ENCODE peak calls at places on chromosomes 5 and 9, in ten cellular contexts. One of them, this sample, is unnamed.

GRCh38 chr9:77291714-77292113 is 114.4 kb downstream of the VPS13A start:
- DNase-seq in A549: peak; percentile 29
- DNase-seq in OCI-LY7: peak; percentile 2
- DNase-seq in right lobe of liver: no peak
- DNase-seq in CD4-positive, alpha-beta T cell: no peak
- DNase-seq in endothelial cell: peak; percentile 17
- DNase-seq in chondrocyte: no peak
- DNase-seq in B cell: no peak
- DNase-seq in cardiac fibroblast: peak; percentile 53
- DNase-seq in neural progenitor cell: peak; percentile 47
- DNase-seq in this sample: no peak

GRCh38 chr9:129838707-129839259 is 3.5 kb downstream of the USP20 start:
- DNase-seq in right lobe of liver: no peak
- DNase-seq in chondrocyte: no peak
- DNase-seq in OCI-LY7: no peak
- DNase-seq in CD4-positive, alpha-beta T cell: no peak
- DNase-seq in endothelial cell: no peak
- DNase-seq in A549: no peak
- DNase-seq in neural progenitor cell: no peak
- DNase-seq in cardiac fibroblast: peak; percentile 84
- DNase-seq in B cell: no peak
- DNase-seq in this sample: no peak

GRCh38 chr9:37903581-37903830 is 421 bp downstream of the SLC25A51 start:
- DNase-seq in CD4-positive, alpha-beta T cell: no peak
- DNase-seq in neural progenitor cell: no peak
- DNase-seq in right lobe of liver: peak; percentile 80
- DNase-seq in chondrocyte: no peak
- DNase-seq in B cell: no peak
- DNase-seq in OCI-LY7: no peak
- DNase-seq in endothelial cell: peak; percentile 58
- DNase-seq in A549: peak; percentile 47
- DNase-seq in cardiac fibroblast: no peak
- DNase-seq in this sample: no peak

GRCh38 chr9:14899815-14900193 is 10.4 kb downstream of the FREM1 start:
- DNase-seq in A549: no peak
- DNase-seq in cardiac fibroblast: no peak
- DNase-seq in OCI-LY7: no peak
- DNase-seq in endothelial cell: no peak
- DNase-seq in CD4-positive, alpha-beta T cell: no peak
- DNase-seq in B cell: no peak
- DNase-seq in neural progenitor cell: no peak
- DNase-seq in right lobe of liver: no peak
- DNase-seq in chondrocyte: no peak
- DNase-seq in this sample: no peak

GRCh38 chr5:54469655-54470054 is 14.2 kb downstream of the HSPB3 start:
- DNase-seq in cardiac fibroblast: peak; percentile 22
- DNase-seq in neural progenitor cell: no peak
- DNase-seq in right lobe of liver: no peak
- DNase-seq in A549: no peak
- DNase-seq in endothelial cell: no peak
- DNase-seq in OCI-LY7: peak; percentile 57
- DNase-seq in B cell: no peak
- DNase-seq in chondrocyte: no peak
- DNase-seq in CD4-positive, alpha-beta T cell: no peak
- DNase-seq in this sample: peak; percentile 29

GRCh38 chr9:27276182-27277030 is 20.5 kb downstream of the EQTN start:
- DNase-seq in cardiac fibroblast: peak; percentile 81
- DNase-seq in neural progenitor cell: peak; percentile 73
- DNase-seq in B cell: no peak
- DNase-seq in endothelial cell: peak; percentile 14
- DNase-seq in CD4-positive, alpha-beta T cell: no peak
- DNase-seq in right lobe of liver: no peak
- DNase-seq in OCI-LY7: peak; percentile 65
- DNase-seq in A549: peak; percentile 34
- DNase-seq in chondrocyte: no peak
- DNase-seq in this sample: peak; percentile 48

GRCh38 chr9:87854563-87854962 is 28.1 kb upstream of the SPATA31E1 start:
- DNase-seq in B cell: no peak
- DNase-seq in neural progenitor cell: no peak
- DNase-seq in chondrocyte: no peak
- DNase-seq in CD4-positive, alpha-beta T cell: no peak
- DNase-seq in A549: no peak
- DNase-seq in right lobe of liver: no peak
- DNase-seq in OCI-LY7: no peak
- DNase-seq in cardiac fibroblast: no peak
- DNase-seq in endothelial cell: no peak
- DNase-seq in this sample: no peak

GRCh38 chr5:65625743-65626142 is 916 bp downstream of the SHLD3 start:
- DNase-seq in endothelial cell: no peak
- DNase-seq in A549: no peak
- DNase-seq in B cell: no peak
- DNase-seq in OCI-LY7: no peak
- DNase-seq in neural progenitor cell: no peak
- DNase-seq in cardiac fibroblast: peak; percentile 6
- DNase-seq in CD4-positive, alpha-beta T cell: no peak
- DNase-seq in chondrocyte: no peak
- DNase-seq in right lobe of liver: no peak
- DNase-seq in this sample: no peak

GRCh38 chr9:109251080-109251775 is 69.6 kb downstream of the EPB41L4B start:
- DNase-seq in cardiac fibroblast: peak; percentile 83
- DNase-seq in endothelial cell: no peak
- DNase-seq in neural progenitor cell: no peak
- DNase-seq in CD4-positive, alpha-beta T cell: no peak
- DNase-seq in OCI-LY7: no peak
- DNase-seq in chondrocyte: no peak
- DNase-seq in right lobe of liver: peak; percentile 74
- DNase-seq in A549: peak; percentile 72
- DNase-seq in B cell: no peak
- DNase-seq in this sample: no peak

GRCh38 chr5:7815757-7816534 is 35.0 kb downstream of the CFAP90 start:
- DNase-seq in CD4-positive, alpha-beta T cell: peak; percentile 41
- DNase-seq in chondrocyte: no peak
- DNase-seq in right lobe of liver: peak; percentile 84
- DNase-seq in cardiac fibroblast: peak; percentile 61
- DNase-seq in neural progenitor cell: peak; percentile 92
- DNase-seq in endothelial cell: peak; percentile 95
- DNase-seq in OCI-LY7: peak; percentile 30
- DNase-seq in B cell: peak; percentile 47
- DNase-seq in A549: peak; percentile 75
- DNase-seq in this sample: peak; percentile 79

GRCh38 chr5:162593881-162594280 is 526.3 kb downstream of the GABRG2 start:
- DNase-seq in A549: no peak
- DNase-seq in right lobe of liver: no peak
- DNase-seq in B cell: no peak
- DNase-seq in CD4-positive, alpha-beta T cell: no peak
- DNase-seq in cardiac fibroblast: no peak
- DNase-seq in neural progenitor cell: no peak
- DNase-seq in endothelial cell: no peak
- DNase-seq in chondrocyte: no peak
- DNase-seq in OCI-LY7: peak; percentile 1
- DNase-seq in this sample: no peak
- TF ChIP-seq CTCF in A549: no peak
- TF ChIP-seq CTCF in right lobe of liver: peak; percentile 27
- TF ChIP-seq CTCF in B cell: peak; percentile 14
- TF ChIP-seq CTCF in CD4-positive, alpha-beta T cell: no peak
- TF ChIP-seq CTCF in cardiac fibroblast: peak; percentile 32
- TF ChIP-seq CTCF in neural progenitor cell: peak; percentile 49
- TF ChIP-seq CTCF in endothelial cell: peak; percentile 53
- TF ChIP-seq CTCF in chondrocyte: peak; percentile 49
- TF ChIP-seq CTCF in OCI-LY7: peak; percentile 68
- TF ChIP-seq CTCF in this sample: peak; percentile 29

GRCh38 chr5:172911976-172912375 is 47.2 kb upstream of the RPL26L1 start:
- DNase-seq in B cell: no peak
- DNase-seq in A549: no peak
- DNase-seq in CD4-positive, alpha-beta T cell: no peak
- DNase-seq in neural progenitor cell: no peak
- DNase-seq in endothelial cell: no peak
- DNase-seq in OCI-LY7: no peak
- DNase-seq in chondrocyte: no peak
- DNase-seq in cardiac fibroblast: peak; percentile 47
- DNase-seq in right lobe of liver: no peak
- DNase-seq in this sample: no peak

GRCh38 chr5:172913117-172913850 is 45.9 kb upstream of the RPL26L1 start:
- DNase-seq in chondrocyte: no peak
- DNase-seq in A549: no peak
- DNase-seq in cardiac fibroblast: no peak
- DNase-seq in B cell: no peak
- DNase-seq in endothelial cell: no peak
- DNase-seq in OCI-LY7: no peak
- DNase-seq in CD4-positive, alpha-beta T cell: no peak
- DNase-seq in right lobe of liver: no peak
- DNase-seq in neural progenitor cell: no peak
- DNase-seq in this sample: no peak

GRCh38 chr5:172909931-172910502 is 49.2 kb upstream of the RPL26L1 start:
- DNase-seq in cardiac fibroblast: peak; percentile 85
- DNase-seq in chondrocyte: no peak
- DNase-seq in B cell: no peak
- DNase-seq in endothelial cell: no peak
- DNase-seq in neural progenitor cell: no peak
- DNase-seq in CD4-positive, alpha-beta T cell: no peak
- DNase-seq in right lobe of liver: no peak
- DNase-seq in A549: no peak
- DNase-seq in OCI-LY7: no peak
- DNase-seq in this sample: no peak

GRCh38 chr5:172911628-172911880 is 47.7 kb upstream of the RPL26L1 start:
- DNase-seq in cardiac fibroblast: no peak
- DNase-seq in A549: no peak
- DNase-seq in right lobe of liver: no peak
- DNase-seq in endothelial cell: no peak
- DNase-seq in neural progenitor cell: no peak
- DNase-seq in CD4-positive, alpha-beta T cell: no peak
- DNase-seq in chondrocyte: no peak
- DNase-seq in B cell: no peak
- DNase-seq in OCI-LY7: no peak
- DNase-seq in this sample: no peak

DNA sequence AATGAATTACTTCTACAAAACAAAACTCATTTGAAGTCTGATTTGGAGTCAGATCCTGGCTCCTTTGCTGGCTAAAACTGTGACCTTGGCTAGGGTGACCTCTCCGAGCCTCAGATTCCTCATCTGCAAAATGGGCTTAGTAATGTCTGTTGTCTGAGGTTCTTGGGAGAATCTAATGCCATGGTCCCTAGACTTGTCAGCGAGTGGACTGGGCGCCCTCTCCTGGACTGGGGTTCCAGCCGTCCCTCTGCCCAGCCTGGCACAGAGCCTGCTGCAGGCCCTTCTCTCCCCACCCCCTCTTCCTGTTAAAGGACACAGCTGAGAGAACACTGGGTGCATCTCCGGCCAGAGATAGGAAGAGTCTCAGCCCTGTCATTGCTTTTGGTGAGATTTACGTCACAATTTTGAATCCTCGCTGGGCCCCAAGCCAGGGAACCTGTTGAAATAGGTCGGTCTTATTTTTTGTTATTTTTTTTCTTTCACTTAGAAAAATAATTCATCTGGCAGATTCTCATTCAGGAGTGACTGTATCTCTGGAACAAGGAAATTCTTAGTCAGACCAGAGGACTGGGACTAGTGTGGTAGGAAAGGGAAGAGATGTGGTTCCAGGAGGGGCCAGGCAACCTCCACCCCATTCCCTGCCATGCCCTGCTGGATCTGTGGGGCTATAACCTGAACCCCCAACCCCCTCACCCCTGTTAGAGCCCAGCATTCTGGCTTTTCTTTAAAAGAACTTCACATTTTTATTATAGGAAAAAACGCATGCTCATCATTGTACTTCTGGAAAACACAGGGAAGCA is 48.2 kb upstream of the RPL26L1 start:
- DNase-seq in OCI-LY7: peak; percentile 35
- DNase-seq in A549: peak; percentile 67
- DNase-seq in cardiac fibroblast: peak; percentile 99
- DNase-seq in chondrocyte: no peak
- DNase-seq in right lobe of liver: peak; percentile 80
- DNase-seq in endothelial cell: peak; percentile 47
- DNase-seq in B cell: peak; percentile 50
- DNase-seq in CD4-positive, alpha-beta T cell: no peak
- DNase-seq in neural progenitor cell: peak; percentile 31
- DNase-seq in this sample: peak; percentile 48
- TF ChIP-seq CTCF in OCI-LY7: peak; percentile 42
- TF ChIP-seq CTCF in A549: peak; percentile 70
- TF ChIP-seq CTCF in cardiac fibroblast: peak; percentile 50
- TF ChIP-seq CTCF in chondrocyte: peak; percentile 73
- TF ChIP-seq CTCF in right lobe of liver: peak; percentile 43
- TF ChIP-seq CTCF in endothelial cell: no peak
- TF ChIP-seq CTCF in B cell: no peak
- TF ChIP-seq CTCF in CD4-positive, alpha-beta T cell: no peak
- TF ChIP-seq CTCF in neural progenitor cell: peak; percentile 39
- TF ChIP-seq CTCF in this sample: peak; percentile 58

GRCh38 chr5:145908206-145908945 is 28.0 kb upstream of the SH3RF2 start:
- DNase-seq in A549: peak; percentile 21
- DNase-seq in B cell: no peak
- DNase-seq in CD4-positive, alpha-beta T cell: no peak
- DNase-seq in chondrocyte: no peak
- DNase-seq in endothelial cell: no peak
- DNase-seq in neural progenitor cell: peak; percentile 37
- DNase-seq in right lobe of liver: no peak
- DNase-seq in cardiac fibroblast: no peak
- DNase-seq in OCI-LY7: no peak
- DNase-seq in this sample: no peak
- TF ChIP-seq CTCF in A549: peak; percentile 52
- TF ChIP-seq CTCF in B cell: no peak
- TF ChIP-seq CTCF in CD4-positive, alpha-beta T cell: no peak
- TF ChIP-seq CTCF in chondrocyte: peak; percentile 66
- TF ChIP-seq CTCF in endothelial cell: no peak
- TF ChIP-seq CTCF in neural progenitor cell: peak; percentile 47
- TF ChIP-seq CTCF in right lobe of liver: no peak
- TF ChIP-seq CTCF in cardiac fibroblast: peak; percentile 24
- TF ChIP-seq CTCF in OCI-LY7: no peak
- TF ChIP-seq CTCF in this sample: no peak

GRCh38 chr5:169814522-169814921 is 165.8 kb downstream of the INSYN2B start:
- DNase-seq in endothelial cell: no peak
- DNase-seq in neural progenitor cell: no peak
- DNase-seq in cardiac fibroblast: peak; percentile 69
- DNase-seq in A549: no peak
- DNase-seq in right lobe of liver: no peak
- DNase-seq in B cell: no peak
- DNase-seq in chondrocyte: no peak
- DNase-seq in OCI-LY7: no peak
- DNase-seq in CD4-positive, alpha-beta T cell: no peak
- DNase-seq in this sample: no peak

GRCh38 chr5:169811023-169811422 is 169.3 kb downstream of the INSYN2B start:
- DNase-seq in chondrocyte: no peak
- DNase-seq in right lobe of liver: no peak
- DNase-seq in endothelial cell: no peak
- DNase-seq in CD4-positive, alpha-beta T cell: no peak
- DNase-seq in neural progenitor cell: peak; percentile 3
- DNase-seq in B cell: no peak
- DNase-seq in cardiac fibroblast: no peak
- DNase-seq in A549: no peak
- DNase-seq in OCI-LY7: no peak
- DNase-seq in this sample: no peak

GRCh38 chr5:169814045-169814444 is 166.2 kb downstream of the INSYN2B start:
- DNase-seq in chondrocyte: no peak
- DNase-seq in right lobe of liver: no peak
- DNase-seq in CD4-positive, alpha-beta T cell: no peak
- DNase-seq in OCI-LY7: no peak
- DNase-seq in B cell: no peak
- DNase-seq in endothelial cell: no peak
- DNase-seq in neural progenitor cell: no peak
- DNase-seq in cardiac fibroblast: no peak
- DNase-seq in A549: no peak
- DNase-seq in this sample: no peak

GRCh38 chr5:169811680-169812079 is 168.6 kb downstream of the INSYN2B start:
- DNase-seq in CD4-positive, alpha-beta T cell: no peak
- DNase-seq in cardiac fibroblast: no peak
- DNase-seq in right lobe of liver: no peak
- DNase-seq in neural progenitor cell: no peak
- DNase-seq in chondrocyte: no peak
- DNase-seq in B cell: no peak
- DNase-seq in A549: no peak
- DNase-seq in OCI-LY7: no peak
- DNase-seq in endothelial cell: no peak
- DNase-seq in this sample: no peak

GRCh38 chr5:169812786-169813185 is 167.5 kb downstream of the INSYN2B start:
- DNase-seq in chondrocyte: no peak
- DNase-seq in neural progenitor cell: peak; percentile 16
- DNase-seq in cardiac fibroblast: no peak
- DNase-seq in B cell: no peak
- DNase-seq in right lobe of liver: no peak
- DNase-seq in CD4-positive, alpha-beta T cell: no peak
- DNase-seq in A549: no peak
- DNase-seq in OCI-LY7: no peak
- DNase-seq in endothelial cell: no peak
- DNase-seq in this sample: no peak
- TF ChIP-seq CTCF in chondrocyte: no peak
- TF ChIP-seq CTCF in neural progenitor cell: no peak
- TF ChIP-seq CTCF in cardiac fibroblast: no peak
- TF ChIP-seq CTCF in B cell: no peak
- TF ChIP-seq CTCF in right lobe of liver: no peak
- TF ChIP-seq CTCF in CD4-positive, alpha-beta T cell: no peak
- TF ChIP-seq CTCF in A549: no peak
- TF ChIP-seq CTCF in OCI-LY7: no peak
- TF ChIP-seq CTCF in endothelial cell: no peak
- TF ChIP-seq CTCF in this sample: no peak

This sample was measured in GM10248.